ENCODE peak calls at places on chromosomes 3 and 15, in seven cellular contexts. M is activated naive CD4-positive, alpha-beta T cell treated with anti-CD3 and anti-CD28 coated beads, Interleukin-2, amount 10 ng/mL, durations not matched to agents 7 days and 5 days; P is Karpas-422; C is GM23338; D is iPS-NIHi11; X is activated gamma-delta T cell; U is fibroblast of the aortic adventitia. A is an unnamed sample.
A peak's percentile ranks its signal among the peaks of the same experiment; 100 is the strongest.

GRCh38 chr15:74808073-74808839 is 4.4 kb upstream of the LMAN1L start:
- DNase-seq in M (no peak), P (peak; percentile 69), C (no peak), D (no peak), X (no peak), U (no peak), A (no peak)

GRCh38 chr3:87001699-87002098 is 10.8 kb upstream of the VGLL3 start:
- DNase-seq in M (no peak), P (no peak), C (no peak), D (no peak), X (no peak), U (no peak), A (no peak)

GRCh38 chr3:177816667-177817208 is 619.5 kb upstream of the TBL1XR1 start:
- DNase-seq in M (no peak), P (no peak), C (no peak), D (peak; percentile 57), X (no peak), U (peak; percentile 85), A (no peak)

GRCh38 chr15:101664303-101664913 is 12.2 kb upstream of the TM2D3 start:
- DNase-seq in M (no peak), P (no peak), C (peak; percentile 51), D (peak; percentile 15), X (no peak), U (no peak), A (no peak)

GRCh38 chr3:184145120-184145524 is 10.0 kb downstream of the EIF2B5 start:
- DNase-seq in M (peak; percentile 54), P (peak; percentile 78), C (peak; percentile 80), D (peak; percentile 76), X (no peak), U (peak; percentile 76), A (peak; percentile 28)

GRCh38 chr15:41620536-41621199 is 39.5 kb upstream of the MGA start:
- DNase-seq in M (no peak), P (peak; percentile 46), C (peak; percentile 43), D (peak; percentile 63), X (no peak), U (no peak), A (no peak)

GRCh38 chr3:111910806-111911205 is 51.7 kb downstream of the PHLDB2 start:
- DNase-seq in M (no peak), P (no peak), C (no peak), D (no peak), X (no peak), U (peak; percentile 94), A (no peak)

GRCh38 chr3:32220006-32220405 is 18.5 kb upstream of the CMTM8 start:
- DNase-seq in M (no peak), P (no peak), C (no peak), D (no peak), X (no peak), U (peak; percentile 17), A (no peak)

GRCh38 chr3:30602946-30603345 is 3.5 kb upstream of the TGFBR2 start:
- DNase-seq in M (no peak), P (no peak), C (no peak), D (no peak), X (no peak), U (no peak), A (peak; percentile 70)

GRCh38 chr15:37078000-37078399 is 22.3 kb downstream of the MEIS2 start:
- DNase-seq in M (no peak), P (no peak), C (no peak), D (no peak), X (no peak), U (no peak), A (no peak)

GRCh38 chr3:112739252-112739945 is 98.5 kb upstream of the CCDC80 start:
- DNase-seq in M (no peak), P (no peak), C (no peak), D (no peak), X (no peak), U (peak; percentile 72), A (no peak)

GRCh38 chr3:193942516-193943055 is 193.4 kb upstream of the HES1 start:
- DNase-seq in M (no peak), P (no peak), C (peak; percentile 10), D (no peak), X (no peak), U (no peak), A (no peak)

GRCh38 chr3:191882289-191882688 is 421.3 kb downstream of the PYDC2 start:
- DNase-seq in M (no peak), P (no peak), C (peak; percentile 64), D (peak; percentile 18), X (no peak), U (peak; percentile 0), A (no peak)

GRCh38 chr3:109081746-109082510 is 36.0 kb downstream of the MORC1 start:
- DNase-seq in M (peak; percentile 48), P (peak; percentile 82), C (peak; percentile 85), D (peak; percentile 69), X (no peak), U (peak; percentile 54), A (peak; percentile 30)

GRCh38 chr15:68683551-68683950 is 104.8 kb downstream of the CORO2B start:
- DNase-seq in M (no peak), P (no peak), C (no peak), D (no peak), X (no peak), U (no peak), A (no peak)

GRCh38 chr15:92393287-92393993 is at the start of gene ST8SIA2:
- DNase-seq in M (no peak), P (no peak), C (peak; percentile 87), D (peak; percentile 87), X (no peak), U (no peak), A (no peak)

GRCh38 chr3:129564981-129565644 is 22.1 kb downstream of the H1-8 start:
- DNase-seq in M (no peak), P (no peak), C (no peak), D (no peak), X (no peak), U (no peak), A (no peak)

A was measured in DND-41.